ENCODE peak calls at places on chromosomes 12 and 14, in ten cellular contexts. One of them, this sample, is unnamed.

GRCh38 chr14:24418492-24418873 is 11.0 kb downstream of the CBLN3 start:
- DNase-seq in renal cortical epithelial cell: no peak
- DNase-seq in foreskin fibroblast: no peak
- DNase-seq in T-helper 1 cell: no peak
- DNase-seq in NCI-H1092: no peak
- DNase-seq in stimulated activated CD4-positive, alpha-beta T cell treated with anti-CD3 and anti-CD28 coated beads, Interleukin-4, amount 100 ng/mL, for 48 hours: no peak
- DNase-seq in left colon: peak
- DNase-seq in GM10248: no peak
- DNase-seq in NCI-H69: no peak
- DNase-seq in glutamatergic neuron: no peak
- DNase-seq in this sample: no peak

GRCh38 chr12:69900720-69901131 is 75.7 kb downstream of the MYRFL start:
- DNase-seq in renal cortical epithelial cell: peak
- DNase-seq in foreskin fibroblast: peak
- DNase-seq in T-helper 1 cell: peak
- DNase-seq in NCI-H1092: peak
- DNase-seq in stimulated activated CD4-positive, alpha-beta T cell treated with anti-CD3 and anti-CD28 coated beads, Interleukin-4, amount 100 ng/mL, for 48 hours: peak
- DNase-seq in left colon: peak
- DNase-seq in GM10248: peak
- DNase-seq in NCI-H69: peak
- DNase-seq in glutamatergic neuron: peak
- DNase-seq in this sample: peak

GRCh38 chr14:68250950-68251765 is 431.6 kb downstream of the RAD51B start:
- DNase-seq in renal cortical epithelial cell: peak
- DNase-seq in foreskin fibroblast: no peak
- DNase-seq in T-helper 1 cell: no peak
- DNase-seq in NCI-H1092: no peak
- DNase-seq in stimulated activated CD4-positive, alpha-beta T cell treated with anti-CD3 and anti-CD28 coated beads, Interleukin-4, amount 100 ng/mL, for 48 hours: no peak
- DNase-seq in left colon: no peak
- DNase-seq in GM10248: no peak
- DNase-seq in NCI-H69: peak
- DNase-seq in glutamatergic neuron: no peak
- DNase-seq in this sample: no peak

GRCh38 chr14:71362282-71362681 is 455.0 kb downstream of the PCNX1 start:
- DNase-seq in renal cortical epithelial cell: no peak
- DNase-seq in foreskin fibroblast: no peak
- DNase-seq in T-helper 1 cell: no peak
- DNase-seq in NCI-H1092: no peak
- DNase-seq in stimulated activated CD4-positive, alpha-beta T cell treated with anti-CD3 and anti-CD28 coated beads, Interleukin-4, amount 100 ng/mL, for 48 hours: no peak
- DNase-seq in left colon: no peak
- DNase-seq in GM10248: no peak
- DNase-seq in NCI-H69: no peak
- DNase-seq in glutamatergic neuron: no peak
- DNase-seq in this sample: no peak

GRCh38 chr12:78120866-78121590 is 290.3 kb downstream of the NAV3 start:
- DNase-seq in renal cortical epithelial cell: peak
- DNase-seq in foreskin fibroblast: peak
- DNase-seq in T-helper 1 cell: no peak
- DNase-seq in NCI-H1092: no peak
- DNase-seq in stimulated activated CD4-positive, alpha-beta T cell treated with anti-CD3 and anti-CD28 coated beads, Interleukin-4, amount 100 ng/mL, for 48 hours: no peak
- DNase-seq in left colon: no peak
- DNase-seq in GM10248: peak
- DNase-seq in NCI-H69: peak
- DNase-seq in glutamatergic neuron: no peak
- DNase-seq in this sample: no peak

GRCh38 chr14:54839681-54840080 is 62.9 kb downstream of the GCH1 start:
- DNase-seq in renal cortical epithelial cell: peak
- DNase-seq in foreskin fibroblast: peak
- DNase-seq in T-helper 1 cell: no peak
- DNase-seq in NCI-H1092: no peak
- DNase-seq in stimulated activated CD4-positive, alpha-beta T cell treated with anti-CD3 and anti-CD28 coated beads, Interleukin-4, amount 100 ng/mL, for 48 hours: no peak
- DNase-seq in left colon: no peak
- DNase-seq in GM10248: no peak
- DNase-seq in NCI-H69: no peak
- DNase-seq in glutamatergic neuron: no peak
- DNase-seq in this sample: no peak

GRCh38 chr12:89453579-89453978 is 71.0 kb downstream of the GALNT4 start:
- DNase-seq in renal cortical epithelial cell: peak
- DNase-seq in foreskin fibroblast: peak
- DNase-seq in T-helper 1 cell: no peak
- DNase-seq in NCI-H1092: no peak
- DNase-seq in stimulated activated CD4-positive, alpha-beta T cell treated with anti-CD3 and anti-CD28 coated beads, Interleukin-4, amount 100 ng/mL, for 48 hours: no peak
- DNase-seq in left colon: no peak
- DNase-seq in GM10248: no peak
- DNase-seq in NCI-H69: no peak
- DNase-seq in glutamatergic neuron: no peak
- DNase-seq in this sample: no peak

GRCh38 chr12:2248901-2249381 is 196.2 kb downstream of the CACNA1C start:
- DNase-seq in renal cortical epithelial cell: peak
- DNase-seq in foreskin fibroblast: peak
- DNase-seq in T-helper 1 cell: no peak
- DNase-seq in NCI-H1092: peak
- DNase-seq in stimulated activated CD4-positive, alpha-beta T cell treated with anti-CD3 and anti-CD28 coated beads, Interleukin-4, amount 100 ng/mL, for 48 hours: no peak
- DNase-seq in left colon: no peak
- DNase-seq in GM10248: peak
- DNase-seq in NCI-H69: peak
- DNase-seq in glutamatergic neuron: no peak
- DNase-seq in this sample: peak

GRCh38 chr14:99659333-99659741 is 14.4 kb downstream of the HHIPL1 start:
- DNase-seq in renal cortical epithelial cell: no peak
- DNase-seq in foreskin fibroblast: no peak
- DNase-seq in T-helper 1 cell: no peak
- DNase-seq in NCI-H1092: no peak
- DNase-seq in stimulated activated CD4-positive, alpha-beta T cell treated with anti-CD3 and anti-CD28 coated beads, Interleukin-4, amount 100 ng/mL, for 48 hours: peak
- DNase-seq in left colon: no peak
- DNase-seq in GM10248: no peak
- DNase-seq in NCI-H69: no peak
- DNase-seq in glutamatergic neuron: peak
- DNase-seq in this sample: no peak

GRCh38 chr14:67077914-67078313 is 111.3 kb upstream of the GARIN2 start:
- DNase-seq in renal cortical epithelial cell: no peak
- DNase-seq in foreskin fibroblast: peak
- DNase-seq in T-helper 1 cell: no peak
- DNase-seq in NCI-H1092: no peak
- DNase-seq in stimulated activated CD4-positive, alpha-beta T cell treated with anti-CD3 and anti-CD28 coated beads, Interleukin-4, amount 100 ng/mL, for 48 hours: no peak
- DNase-seq in left colon: no peak
- DNase-seq in GM10248: no peak
- DNase-seq in NCI-H69: no peak
- DNase-seq in glutamatergic neuron: no peak
- DNase-seq in this sample: no peak

GRCh38 chr14:105337966-105338365 is 23.4 kb downstream of the PACS2 start:
- DNase-seq in renal cortical epithelial cell: no peak
- DNase-seq in foreskin fibroblast: no peak
- DNase-seq in T-helper 1 cell: no peak
- DNase-seq in NCI-H1092: no peak
- DNase-seq in stimulated activated CD4-positive, alpha-beta T cell treated with anti-CD3 and anti-CD28 coated beads, Interleukin-4, amount 100 ng/mL, for 48 hours: no peak
- DNase-seq in left colon: no peak
- DNase-seq in GM10248: no peak
- DNase-seq in NCI-H69: no peak
- DNase-seq in glutamatergic neuron: no peak
- DNase-seq in this sample: no peak

GRCh38 chr14:64970776-64971451 is 1.2 kb downstream of the RAB15 start:
- DNase-seq in renal cortical epithelial cell: no peak
- DNase-seq in foreskin fibroblast: peak
- DNase-seq in T-helper 1 cell: no peak
- DNase-seq in NCI-H1092: no peak
- DNase-seq in stimulated activated CD4-positive, alpha-beta T cell treated with anti-CD3 and anti-CD28 coated beads, Interleukin-4, amount 100 ng/mL, for 48 hours: no peak
- DNase-seq in left colon: no peak
- DNase-seq in GM10248: no peak
- DNase-seq in NCI-H69: peak
- DNase-seq in glutamatergic neuron: no peak
- DNase-seq in this sample: no peak

GRCh38 chr12:130715150-130715995 is 726 bp downstream of the RIMBP2 start:
- DNase-seq in renal cortical epithelial cell: no peak
- DNase-seq in foreskin fibroblast: no peak
- DNase-seq in T-helper 1 cell: no peak
- DNase-seq in NCI-H1092: peak
- DNase-seq in stimulated activated CD4-positive, alpha-beta T cell treated with anti-CD3 and anti-CD28 coated beads, Interleukin-4, amount 100 ng/mL, for 48 hours: no peak
- DNase-seq in left colon: no peak
- DNase-seq in GM10248: no peak
- DNase-seq in NCI-H69: peak
- DNase-seq in glutamatergic neuron: peak
- DNase-seq in this sample: no peak

GRCh38 chr12:57278465-57279453 is 27.8 kb upstream of the STAC3 start:
- DNase-seq in renal cortical epithelial cell: peak
- DNase-seq in foreskin fibroblast: no peak
- DNase-seq in T-helper 1 cell: no peak
- DNase-seq in NCI-H1092: no peak
- DNase-seq in stimulated activated CD4-positive, alpha-beta T cell treated with anti-CD3 and anti-CD28 coated beads, Interleukin-4, amount 100 ng/mL, for 48 hours: no peak
- DNase-seq in left colon: no peak
- DNase-seq in GM10248: no peak
- DNase-seq in NCI-H69: no peak
- DNase-seq in glutamatergic neuron: no peak
- DNase-seq in this sample: no peak

This sample was measured in NCI-H1436.